ENCODE peak calls at places on chromosomes 13 and 19, in five cellular contexts. One of them, this sample, is unnamed.

GRCh38 chr13:112943309-112944125 is 25.5 kb upstream of the MCF2L start:
- DNase-seq in astrocyte of the spinal cord: peak; percentile 13
- DNase-seq in bronchial epithelial cell: no peak
- DNase-seq in ovary: peak; percentile 26
- DNase-seq in thoracic aorta: no peak
- DNase-seq in this sample: peak; percentile 5

GRCh38 chr19:58020985-58021384 is 12.8 kb upstream of the ZSCAN1 start:
- DNase-seq in astrocyte of the spinal cord: no peak
- DNase-seq in ovary: no peak
- DNase-seq in thoracic aorta: no peak
- DNase-seq in bronchial epithelial cell: no peak
- DNase-seq in this sample: no peak

GRCh38 chr19:33055718-33056117 is 9.0 kb downstream of the RHPN2 start:
- DNase-seq in astrocyte of the spinal cord: no peak
- DNase-seq in bronchial epithelial cell: no peak
- DNase-seq in ovary: no peak
- DNase-seq in thoracic aorta: no peak
- DNase-seq in this sample: peak; percentile 92

GRCh38 chr13:93108111-93108581 is 118.5 kb upstream of the GPC6 start:
- DNase-seq in ovary: no peak
- DNase-seq in thoracic aorta: no peak
- DNase-seq in bronchial epithelial cell: no peak
- DNase-seq in astrocyte of the spinal cord: no peak
- DNase-seq in this sample: peak; percentile 2

GRCh38 chr13:91312324-91312723 is 35.2 kb upstream of the MIR17HG start:
- DNase-seq in ovary: no peak
- DNase-seq in astrocyte of the spinal cord: no peak
- DNase-seq in thoracic aorta: no peak
- DNase-seq in bronchial epithelial cell: no peak
- DNase-seq in this sample: no peak

GRCh38 chr19:54209748-54210494 is 9.3 kb downstream of the RPS9 start:
- DNase-seq in thoracic aorta: peak; percentile 65
- DNase-seq in astrocyte of the spinal cord: peak; percentile 98
- DNase-seq in bronchial epithelial cell: peak; percentile 96
- DNase-seq in ovary: peak; percentile 95
- DNase-seq in this sample: peak; percentile 97

GRCh38 chr13:44573071-44573470 is 3.1 kb downstream of the TSC22D1 start:
- DNase-seq in bronchial epithelial cell: no peak
- DNase-seq in astrocyte of the spinal cord: no peak
- DNase-seq in thoracic aorta: no peak
- DNase-seq in ovary: no peak
- DNase-seq in this sample: no peak

GRCh38 chr13:27120011-27120410 is 51.6 kb downstream of the USP12 start:
- DNase-seq in thoracic aorta: no peak
- DNase-seq in astrocyte of the spinal cord: no peak
- DNase-seq in bronchial epithelial cell: no peak
- DNase-seq in ovary: no peak
- DNase-seq in this sample: peak; percentile 7

GRCh38 chr13:39283062-39283461 is 244.8 kb downstream of the NHLRC3 start:
- DNase-seq in astrocyte of the spinal cord: no peak
- DNase-seq in bronchial epithelial cell: no peak
- DNase-seq in ovary: no peak
- DNase-seq in thoracic aorta: no peak
- DNase-seq in this sample: no peak

GRCh38 chr13:93603043-93603442 is 376.4 kb downstream of the GPC6 start:
- DNase-seq in ovary: no peak
- DNase-seq in astrocyte of the spinal cord: peak; percentile 75
- DNase-seq in thoracic aorta: peak; percentile 5
- DNase-seq in bronchial epithelial cell: peak; percentile 85
- DNase-seq in this sample: peak; percentile 96

GRCh38 chr19:6423499-6424189 is 967 bp downstream of the KHSRP start:
- DNase-seq in astrocyte of the spinal cord: peak; percentile 37
- DNase-seq in ovary: peak; percentile 26
- DNase-seq in bronchial epithelial cell: peak; percentile 33
- DNase-seq in thoracic aorta: no peak
- DNase-seq in this sample: peak; percentile 40

GRCh38 chr13:90455861-90456260 is 891.6 kb upstream of the MIR17HG start:
- DNase-seq in bronchial epithelial cell: no peak
- DNase-seq in astrocyte of the spinal cord: no peak
- DNase-seq in thoracic aorta: no peak
- DNase-seq in ovary: no peak
- DNase-seq in this sample: no peak

GRCh38 chr13:70732611-70733010 is 624.4 kb upstream of the KLHL1 start:
- DNase-seq in astrocyte of the spinal cord: no peak
- DNase-seq in ovary: no peak
- DNase-seq in thoracic aorta: no peak
- DNase-seq in bronchial epithelial cell: no peak
- DNase-seq in this sample: no peak

GRCh38 chr13:43698743-43699142 is 88.0 kb downstream of the ENOX1 start:
- DNase-seq in bronchial epithelial cell: peak; percentile 15
- DNase-seq in thoracic aorta: no peak
- DNase-seq in ovary: no peak
- DNase-seq in astrocyte of the spinal cord: peak; percentile 78
- DNase-seq in this sample: peak; percentile 61

GRCh38 chr13:76903544-76904162 is 17.4 kb upstream of the KCTD12 start:
- DNase-seq in thoracic aorta: no peak
- DNase-seq in ovary: peak; percentile 23
- DNase-seq in bronchial epithelial cell: peak; percentile 78
- DNase-seq in astrocyte of the spinal cord: peak; percentile 77
- DNase-seq in this sample: peak; percentile 89

GRCh38 chr13:96338030-96338429 is 248.1 kb downstream of the HS6ST3 start:
- DNase-seq in astrocyte of the spinal cord: no peak
- DNase-seq in ovary: no peak
- DNase-seq in thoracic aorta: no peak
- DNase-seq in bronchial epithelial cell: no peak
- DNase-seq in this sample: no peak

GRCh38 chr19:4326837-4327251 is 11.8 kb downstream of the STAP2 start:
- DNase-seq in ovary: peak; percentile 35
- DNase-seq in bronchial epithelial cell: no peak
- DNase-seq in astrocyte of the spinal cord: no peak
- DNase-seq in thoracic aorta: no peak
- DNase-seq in this sample: no peak

GRCh38 chr13:69109891-69110525 is 997.6 kb upstream of the ATXN8OS start:
- DNase-seq in thoracic aorta: no peak
- DNase-seq in astrocyte of the spinal cord: no peak
- DNase-seq in bronchial epithelial cell: peak; percentile 14
- DNase-seq in ovary: no peak
- DNase-seq in this sample: no peak

GRCh38 chr19:38304866-38305429 is 897 bp downstream of the C19orf33 start:
- DNase-seq in astrocyte of the spinal cord: peak; percentile 61
- DNase-seq in ovary: no peak
- DNase-seq in thoracic aorta: no peak
- DNase-seq in bronchial epithelial cell: peak; percentile 83
- DNase-seq in this sample: no peak

GRCh38 chr13:45742985-45743384 is 40.9 kb downstream of the CBY2 start:
- DNase-seq in astrocyte of the spinal cord: no peak
- DNase-seq in bronchial epithelial cell: no peak
- DNase-seq in ovary: no peak
- DNase-seq in thoracic aorta: no peak
- DNase-seq in this sample: no peak

GRCh38 chr13:46759861-46760260 is 37.1 kb downstream of the ESD start:
- DNase-seq in thoracic aorta: no peak
- DNase-seq in ovary: no peak
- DNase-seq in astrocyte of the spinal cord: no peak
- DNase-seq in bronchial epithelial cell: peak; percentile 68
- DNase-seq in this sample: peak; percentile 25

GRCh38 chr19:36577271-36577996 is 4.3 kb upstream of the ZNF529 start:
- DNase-seq in ovary: no peak
- DNase-seq in astrocyte of the spinal cord: no peak
- DNase-seq in bronchial epithelial cell: no peak
- DNase-seq in thoracic aorta: no peak
- DNase-seq in this sample: no peak

GRCh38 chr19:13036366-13036976 is 41.2 kb downstream of the NFIX start:
- DNase-seq in astrocyte of the spinal cord: peak; percentile 70
- DNase-seq in bronchial epithelial cell: peak; percentile 80
- DNase-seq in thoracic aorta: no peak
- DNase-seq in ovary: no peak
- DNase-seq in this sample: peak; percentile 89

GRCh38 chr13:49624207-49624606 is 4.1 kb upstream of the ARL11 start:
- DNase-seq in bronchial epithelial cell: no peak
- DNase-seq in astrocyte of the spinal cord: no peak
- DNase-seq in thoracic aorta: no peak
- DNase-seq in ovary: no peak
- DNase-seq in this sample: no peak

GRCh38 chr19:34288381-34288780 is 34.0 kb downstream of the GARRE1 start:
- DNase-seq in thoracic aorta: no peak
- DNase-seq in ovary: no peak
- DNase-seq in bronchial epithelial cell: no peak
- DNase-seq in astrocyte of the spinal cord: no peak
- DNase-seq in this sample: no peak

GRCh38 chr13:104461049-104461448 is 1394.8 kb upstream of the SLC10A2 start:
- DNase-seq in ovary: no peak
- DNase-seq in astrocyte of the spinal cord: no peak
- DNase-seq in thoracic aorta: no peak
- DNase-seq in bronchial epithelial cell: no peak
- DNase-seq in this sample: no peak

GRCh38 chr19:4014541-4015491 is 7.3 kb downstream of the PIAS4 start:
- DNase-seq in astrocyte of the spinal cord: no peak
- DNase-seq in ovary: no peak
- DNase-seq in thoracic aorta: no peak
- DNase-seq in bronchial epithelial cell: no peak
- DNase-seq in this sample: no peak

DNA sequence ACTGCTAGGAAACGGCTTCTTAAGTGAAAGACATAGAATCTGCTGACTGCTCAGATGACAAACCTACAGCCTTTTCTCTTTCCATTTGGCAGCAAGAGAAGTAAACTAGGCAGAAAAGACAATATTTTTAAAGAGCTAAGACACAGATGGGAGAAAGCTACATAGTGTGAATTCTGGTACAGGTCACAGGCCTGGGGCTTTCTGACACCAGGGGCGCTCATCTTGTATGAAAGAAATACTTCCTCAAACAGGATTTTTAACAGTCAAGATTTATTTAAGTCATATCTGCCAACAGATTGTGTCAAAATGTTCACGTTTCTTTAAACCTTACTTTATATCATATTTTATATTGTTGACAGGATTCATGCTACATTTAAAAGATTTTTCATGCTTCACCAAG is 78.4 kb downstream of the MIPEP start:
- DNase-seq in ovary: no peak
- DNase-seq in bronchial epithelial cell: no peak
- DNase-seq in astrocyte of the spinal cord: no peak
- DNase-seq in thoracic aorta: no peak
- DNase-seq in this sample: no peak
- TF ChIP-seq CTCF in ovary: no peak
- TF ChIP-seq CTCF in bronchial epithelial cell: no peak
- TF ChIP-seq CTCF in astrocyte of the spinal cord: peak; percentile 15
- TF ChIP-seq CTCF in thoracic aorta: no peak
- TF ChIP-seq CTCF in this sample: no peak

GRCh38 chr19:2536461-2536860 is 60.5 kb downstream of the GADD45B start:
- DNase-seq in bronchial epithelial cell: no peak
- DNase-seq in astrocyte of the spinal cord: no peak
- DNase-seq in ovary: no peak
- DNase-seq in thoracic aorta: no peak
- DNase-seq in this sample: peak; percentile 31
- TF ChIP-seq CTCF in bronchial epithelial cell: no peak
- TF ChIP-seq CTCF in astrocyte of the spinal cord: no peak
- TF ChIP-seq CTCF in ovary: no peak
- TF ChIP-seq CTCF in thoracic aorta: no peak
- TF ChIP-seq CTCF in this sample: no peak

DNA sequence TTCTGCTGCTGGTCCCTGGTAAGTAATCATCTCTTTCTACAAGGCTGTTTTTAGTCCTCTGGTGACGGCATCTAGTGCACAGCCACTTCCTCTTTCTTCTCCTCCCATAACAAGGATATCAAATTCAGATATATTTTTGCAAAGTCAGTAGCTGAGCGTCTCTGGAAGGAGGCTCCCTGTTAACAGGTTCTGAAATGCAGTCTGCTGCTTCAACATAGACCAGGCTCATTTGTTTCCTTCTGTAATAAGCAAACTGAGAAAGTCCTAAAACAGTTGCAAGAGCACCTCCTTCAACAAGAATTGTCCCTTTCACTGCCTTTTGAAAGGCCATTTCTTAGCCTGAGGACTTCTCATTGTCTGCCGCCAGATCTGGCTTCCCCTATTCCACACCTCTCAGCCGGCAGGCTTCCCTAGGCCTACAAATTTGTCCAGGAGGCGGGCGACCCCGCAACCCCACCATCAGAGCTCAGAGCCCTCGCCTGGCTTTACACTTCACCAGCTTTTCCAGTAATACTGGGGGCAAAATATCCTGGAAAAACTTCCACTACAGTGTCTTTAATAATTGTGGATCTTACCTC is 7.4 kb upstream of the ZSCAN5A start:
- DNase-seq in bronchial epithelial cell: no peak
- DNase-seq in thoracic aorta: no peak
- DNase-seq in astrocyte of the spinal cord: no peak
- DNase-seq in ovary: no peak
- DNase-seq in this sample: no peak
- TF ChIP-seq CTCF in bronchial epithelial cell: no peak
- TF ChIP-seq CTCF in thoracic aorta: no peak
- TF ChIP-seq CTCF in astrocyte of the spinal cord: no peak
- TF ChIP-seq CTCF in ovary: no peak
- TF ChIP-seq CTCF in this sample: no peak

GRCh38 chr19:10420444-10421239 is at the start of gene PDE4A:
- DNase-seq in bronchial epithelial cell: no peak
- DNase-seq in thoracic aorta: no peak
- DNase-seq in ovary: no peak
- DNase-seq in astrocyte of the spinal cord: no peak
- DNase-seq in this sample: no peak
- TF ChIP-seq CTCF in bronchial epithelial cell: peak; percentile 46
- TF ChIP-seq CTCF in thoracic aorta: no peak
- TF ChIP-seq CTCF in ovary: no peak
- TF ChIP-seq CTCF in astrocyte of the spinal cord: peak; percentile 53
- TF ChIP-seq CTCF in this sample: peak; percentile 44

DNA sequence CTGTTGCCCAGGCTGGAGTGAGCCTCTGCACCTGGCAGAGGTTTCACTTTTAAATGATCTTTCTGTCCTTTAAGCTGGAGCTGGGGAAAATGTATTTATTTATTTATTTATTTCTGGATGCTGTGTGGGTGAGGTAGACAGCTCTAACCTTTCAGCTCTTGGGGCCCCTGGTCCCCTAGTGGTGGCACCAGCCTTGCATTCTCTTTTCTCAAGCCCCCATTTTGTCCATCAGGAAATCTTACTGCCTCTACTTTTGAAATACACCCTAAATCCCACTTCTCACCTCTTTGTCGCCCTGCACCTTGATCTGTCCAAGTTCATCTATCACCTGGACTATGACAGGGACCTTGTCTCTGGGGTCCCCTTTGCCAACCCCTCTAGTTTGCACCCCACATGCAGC is 2.1 kb upstream of the B9D2 start:
- DNase-seq in ovary: no peak
- DNase-seq in bronchial epithelial cell: no peak
- DNase-seq in astrocyte of the spinal cord: no peak
- DNase-seq in thoracic aorta: no peak
- DNase-seq in this sample: no peak
- TF ChIP-seq CTCF in ovary: no peak
- TF ChIP-seq CTCF in bronchial epithelial cell: no peak
- TF ChIP-seq CTCF in astrocyte of the spinal cord: no peak
- TF ChIP-seq CTCF in thoracic aorta: no peak
- TF ChIP-seq CTCF in this sample: peak; percentile 29

GRCh38 chr19:347946-348861 is 3.6 kb upstream of the MIER2 start:
- DNase-seq in astrocyte of the spinal cord: no peak
- DNase-seq in bronchial epithelial cell: no peak
- DNase-seq in ovary: no peak
- DNase-seq in thoracic aorta: no peak
- DNase-seq in this sample: no peak
- TF ChIP-seq CTCF in astrocyte of the spinal cord: no peak
- TF ChIP-seq CTCF in bronchial epithelial cell: no peak
- TF ChIP-seq CTCF in ovary: no peak
- TF ChIP-seq CTCF in thoracic aorta: no peak
- TF ChIP-seq CTCF in this sample: no peak